ENCODE peak calls at places on chromosomes 6 and 20, in four cellular contexts. D is GM12865, A is fibroblast of lung, U is PC-9. O is an unnamed sample.

GRCh38 chr6:37188962-37189510 is 19.1 kb downstream of the PIM1 start:
- DNase-seq in D (no peak), A (no peak), U (no peak), O (no peak)

GRCh38 chr20:48624315-48625020 is 203.3 kb downstream of the PREX1 start:
- DNase-seq in D (no peak), A (no peak), U (no peak), O (no peak)

GRCh38 chr6:3162565-3163247 is 5.4 kb upstream of the TUBB2A start:
- DNase-seq in D (peak), A (peak), U (peak), O (no peak)

GRCh38 chr6:49233483-49233882 is 229.6 kb downstream of the MMUT start:
- DNase-seq in D (no peak), A (no peak), U (no peak), O (peak)

GRCh38 chr6:137707038-137707589 is 159.9 kb upstream of the TNFAIP3 start:
- DNase-seq in D (no peak), A (no peak), U (no peak), O (no peak)

GRCh38 chr6:80674669-80675068 is 568.2 kb downstream of the BCKDHB start:
- DNase-seq in D (no peak), A (no peak), U (no peak), O (no peak)

GRCh38 chr6:21271431-21272155 is 322.0 kb upstream of the SOX4 start:
- DNase-seq in D (no peak), A (no peak), U (no peak), O (no peak)

GRCh38 chr6:131216277-131216676 is 81.0 kb downstream of the AKAP7 start:
- DNase-seq in D (no peak), A (peak), U (no peak), O (no peak)

GRCh38 chr6:151806757-151807512 is 547 bp upstream of the ESR1 start:
- DNase-seq in D (no peak), A (no peak), U (no peak), O (no peak)

DNA sequence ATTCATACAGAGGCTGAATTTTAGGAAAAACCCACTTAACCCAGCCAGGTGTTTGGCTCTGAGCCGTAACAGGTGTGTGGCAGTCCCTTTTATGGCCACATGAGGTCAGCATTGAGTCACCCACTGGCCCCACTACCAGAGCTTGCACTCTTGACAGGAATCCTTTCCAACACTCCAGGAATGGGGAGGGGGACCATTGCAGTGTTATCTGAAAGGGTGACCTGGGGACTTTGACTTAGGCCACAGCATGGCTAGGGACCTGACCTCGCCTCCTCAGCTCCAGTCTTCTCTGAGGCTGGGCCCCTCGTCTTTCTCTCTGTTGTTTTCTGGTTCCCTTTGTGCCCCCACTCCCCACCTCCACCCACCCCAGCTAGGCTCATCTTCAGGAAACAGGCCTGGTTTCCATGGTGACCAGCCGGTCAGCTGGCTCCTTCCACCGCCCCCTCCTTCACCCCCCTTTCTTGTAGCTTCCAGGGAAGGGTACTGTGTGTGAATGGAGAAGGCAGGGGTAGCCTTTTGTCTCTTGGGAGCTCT is 2.1 kb upstream of the TMEM151B start:
- DNase-seq in D (peak), A (peak), U (no peak), O (no peak)
- TF ChIP-seq CTCF in D (peak), A (peak), U (peak), O (peak)

DNA sequence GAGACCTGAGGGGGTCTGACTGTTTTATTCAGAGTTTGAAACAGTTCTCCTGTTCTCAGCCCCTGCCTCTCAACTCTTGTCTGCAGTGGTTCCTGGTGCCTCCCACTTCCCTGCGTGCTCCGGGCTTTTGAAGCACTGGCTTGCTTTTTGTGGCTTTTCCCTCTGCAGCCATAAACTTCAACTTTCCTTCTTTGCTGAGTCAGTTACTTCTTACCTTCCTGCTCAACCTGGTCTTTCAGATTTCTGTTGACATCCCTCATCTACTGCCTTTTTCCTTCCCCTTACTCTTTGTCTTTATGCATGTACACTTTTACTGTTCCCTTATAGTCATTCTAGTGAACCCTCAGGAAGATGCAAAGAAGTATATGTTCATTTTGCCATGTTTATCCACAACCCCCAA is 57.4 kb downstream of the ASXL1 start:
- DNase-seq in D (no peak), A (no peak), U (no peak), O (no peak)
- TF ChIP-seq CTCF in D (no peak), A (no peak), U (no peak), O (no peak)

GRCh38 chr20:50857348-50857747 is 62.5 kb downstream of the BCAS4 start:
- DNase-seq in D (no peak), A (no peak), U (no peak), O (no peak)

GRCh38 chr20:50858525-50858924 is 63.7 kb downstream of the BCAS4 start:
- DNase-seq in D (no peak), A (no peak), U (no peak), O (no peak)

GRCh38 chr20:50862546-50862945 is 67.7 kb downstream of the BCAS4 start:
- DNase-seq in D (no peak), A (no peak), U (no peak), O (no peak)

GRCh38 chr20:50859161-50859560 is 64.3 kb downstream of the BCAS4 start:
- DNase-seq in D (no peak), A (no peak), U (no peak), O (no peak)

DNA sequence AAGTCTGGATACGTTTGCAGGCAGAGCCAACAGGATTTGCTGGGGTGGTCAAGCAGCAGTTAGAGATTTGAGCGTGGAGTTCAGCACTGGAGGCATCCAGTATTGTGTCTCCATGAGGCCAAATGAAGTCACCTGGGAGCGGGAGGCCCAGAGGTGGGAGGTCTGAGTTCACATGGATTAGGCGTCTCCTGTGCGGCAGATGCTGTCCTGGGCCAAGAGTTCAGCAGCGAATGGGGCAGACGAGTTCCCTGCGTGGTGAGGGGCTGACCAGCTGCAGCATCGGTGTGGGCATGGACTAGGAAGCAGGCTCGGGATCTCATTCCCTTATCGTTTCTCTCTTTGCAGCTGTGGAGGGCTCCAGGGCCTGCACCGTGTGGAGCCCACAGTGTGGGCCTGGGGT is 66.2 kb downstream of the BCAS4 start:
- DNase-seq in D (no peak), A (no peak), U (no peak), O (no peak)
- TF ChIP-seq CTCF in D (no peak), A (no peak), U (no peak), O (no peak)

DNA sequence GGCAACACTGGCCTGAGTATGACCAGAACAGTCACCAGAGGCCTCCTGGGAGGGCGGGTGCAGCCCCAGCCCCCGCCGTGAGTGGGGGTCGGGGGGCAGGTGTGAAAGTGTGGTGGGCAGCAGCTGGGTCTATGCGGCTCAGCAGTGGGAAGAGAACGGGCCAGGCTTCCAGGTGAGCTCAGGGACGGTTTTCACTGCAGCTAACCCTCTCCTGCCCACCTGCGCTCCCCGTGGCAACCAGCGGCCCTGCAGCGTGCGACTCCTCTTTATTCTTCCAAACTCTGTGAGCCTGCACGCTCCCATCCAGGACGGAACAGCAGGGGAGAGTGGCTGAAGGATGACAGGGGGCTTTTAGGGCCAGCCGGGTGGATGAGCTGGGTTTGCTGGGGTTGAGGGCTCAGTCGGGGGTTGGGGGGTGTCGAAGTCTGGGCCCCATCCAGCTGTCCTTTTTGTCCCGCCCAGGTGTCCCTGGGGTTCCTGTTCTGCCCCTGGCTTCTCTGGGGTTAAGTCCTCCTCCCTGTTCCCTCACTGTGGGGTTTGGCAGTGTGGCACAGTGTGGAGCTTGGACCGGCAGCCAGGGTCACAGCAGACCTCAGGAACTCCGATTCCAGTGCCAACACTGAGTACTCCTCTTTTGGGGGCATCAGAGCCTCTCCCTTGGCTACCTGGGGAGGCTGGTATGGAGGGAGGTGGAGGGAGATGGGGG is 859 bp upstream of the BIRC7 start:
- DNase-seq in D (peak), A (no peak), U (peak), O (peak)
- TF ChIP-seq CTCF in D (peak), A (peak), U (peak), O (peak)